ENCODE peak calls at places on chromosome 1, in six cellular contexts. P is activated naive CD4-positive, alpha-beta T cell; N is CD4-positive, CD25-positive, alpha-beta regulatory T cell; L is SK-N-SH; W is bronchial epithelial cell; S is ELR. O is an unnamed sample.

GRCh38 chr1:11286735-11287410 is 13.9 kb downstream of the UBIAD1 start:
- DNase-seq in S (no peak), L (no peak), N (no peak), W (no peak), P (no peak), O (no peak)

GRCh38 chr1:169601096-169601881 is 15.0 kb upstream of the F5 start:
- DNase-seq in W (peak), S (peak), L (peak), P (no peak), N (peak), O (peak)

GRCh38 chr1:4107291-4107690 is 207.2 kb upstream of the C1orf174 start:
- DNase-seq in P (no peak), W (no peak), S (no peak), L (no peak), N (no peak), O (no peak)

GRCh38 chr1:40532844-40533424 is 1.5 kb downstream of the ZNF684 start:
- DNase-seq in W (peak), P (no peak), L (peak), S (peak), N (peak), O (peak)

GRCh38 chr1:101027194-101027772 is 1.7 kb upstream of the DPH5 start:
- DNase-seq in N (no peak), W (no peak), S (no peak), L (no peak), P (no peak), O (no peak)

GRCh38 chr1:32044246-32044645 is 28.5 kb upstream of the TMEM39B start:
- DNase-seq in S (no peak), L (no peak), P (no peak), W (no peak), N (no peak), O (no peak)

GRCh38 chr1:185008746-185009360 is 34.5 kb upstream of the NIBAN1 start:
- DNase-seq in P (no peak), L (peak), N (no peak), W (no peak), S (no peak), O (no peak)

GRCh38 chr1:6466023-6466422 is at the start of gene TNFRSF25:
- DNase-seq in W (no peak), L (no peak), P (no peak), S (no peak), N (peak), O (no peak)

GRCh38 chr1:223872308-223872878 is 26.6 kb upstream of the TP53BP2 start:
- DNase-seq in L (no peak), N (no peak), W (no peak), P (no peak), S (no peak), O (no peak)

GRCh38 chr1:157585984-157586383 is 11.9 kb downstream of the FCRL4 start:
- DNase-seq in L (no peak), P (no peak), W (no peak), N (no peak), S (no peak), O (no peak)

GRCh38 chr1:68346192-68346808 is 103.5 kb downstream of the RPE65 start:
- DNase-seq in W (peak), L (peak), P (no peak), S (peak), N (peak), O (peak)

GRCh38 chr1:227469708-227470107 is 93.6 kb upstream of the ZNF678 start:
- DNase-seq in S (no peak), P (no peak), W (no peak), L (no peak), N (no peak), O (no peak)

GRCh38 chr1:52234708-52235107 is 92.8 kb downstream of the ZFYVE9 start:
- DNase-seq in N (no peak), L (no peak), S (peak), W (peak), P (no peak), O (no peak)

GRCh38 chr1:81547261-81547911 is 253.3 kb upstream of the ADGRL2 start:
- DNase-seq in W (no peak), S (no peak), N (no peak), L (no peak), P (no peak), O (no peak)

GRCh38 chr1:165364432-165365133 is 8.1 kb upstream of the LMX1A start:
- DNase-seq in L (no peak), N (no peak), W (peak), S (peak), P (no peak), O (peak)

GRCh38 chr1:21492171-21492625 is 17.0 kb upstream of the ALPL start:
- DNase-seq in L (no peak), W (no peak), N (no peak), S (no peak), P (no peak), O (no peak)

GRCh38 chr1:68317543-68317942 is 85.2 kb upstream of the WLS start:
- DNase-seq in P (no peak), N (no peak), L (no peak), S (no peak), W (no peak), O (no peak)

GRCh38 chr1:27405074-27405473 is 12.7 kb downstream of the GPR3 start:
- DNase-seq in S (no peak), L (no peak), P (no peak), W (no peak), N (no peak), O (no peak)

GRCh38 chr1:63674238-63674864 is 81.1 kb downstream of the PGM1 start:
- DNase-seq in N (peak), P (no peak), W (peak), L (peak), S (peak), O (peak)

GRCh38 chr1:16307222-16307621 is 45.1 kb downstream of the FBXO42 start:
- DNase-seq in S (no peak), L (no peak), P (no peak), N (no peak), W (no peak), O (no peak)

GRCh38 chr1:231165371-231165770 is 3.5 kb downstream of the TRIM67 start:
- DNase-seq in P (no peak), W (peak), S (peak), N (no peak), L (no peak), O (no peak)

GRCh38 chr1:58143972-58144752 is 402.4 kb downstream of the OMA1 start:
- DNase-seq in S (no peak), W (no peak), L (peak), P (no peak), N (no peak), O (no peak)

GRCh38 chr1:3914331-3914851 is 14.3 kb upstream of the C1orf174 start:
- DNase-seq in W (no peak), P (no peak), N (no peak), L (no peak), S (no peak), O (no peak)

GRCh38 chr1:210217482-210217881 is 15.1 kb upstream of the SERTAD4 start:
- DNase-seq in L (no peak), P (no peak), N (no peak), S (no peak), W (no peak), O (no peak)

GRCh38 chr1:111570781-111571181 is 48.8 kb upstream of the RAP1A start:
- DNase-seq in L (no peak), W (peak), N (peak), S (peak), P (no peak), O (peak)

GRCh38 chr1:35809156-35810095 is 1.6 kb downstream of the AGO4 start:
- DNase-seq in W (peak), N (no peak), P (no peak), L (no peak), S (no peak), O (no peak)

GRCh38 chr1:214280386-214281029 is 451 bp upstream of the SMYD2 start:
- DNase-seq in S (peak), P (no peak), W (peak), L (peak), N (peak), O (peak)

GRCh38 chr1:208203127-208203847 is 40.9 kb downstream of the PLXNA2 start:
- DNase-seq in W (peak), S (peak), L (no peak), P (no peak), N (no peak), O (peak)

GRCh38 chr1:7366955-7367665 is 404.0 kb upstream of the VAMP3 start:
- DNase-seq in L (no peak), N (no peak), P (no peak), S (no peak), W (no peak), O (no peak)

GRCh38 chr1:244234009-244234643 is 183.0 kb downstream of the ZBTB18 start:
- DNase-seq in P (no peak), S (no peak), L (no peak), N (peak), W (peak), O (no peak)

GRCh38 chr1:17875882-17876280 is 120.7 kb downstream of the ACTL8 start:
- DNase-seq in W (no peak), S (peak), N (no peak), L (no peak), P (no peak), O (peak)

GRCh38 chr1:21869620-21870121 is 57.6 kb downstream of the LDLRAD2 start:
- DNase-seq in P (no peak), W (peak), L (peak), S (peak), N (no peak), O (peak)

GRCh38 chr1:160189649-160190625 is at the start of gene CASQ1:
- DNase-seq in W (peak), S (peak), P (no peak), N (no peak), L (no peak), O (peak)

GRCh38 chr1:23394664-23395063 is 25.0 kb upstream of the ZNF436 start:
- DNase-seq in N (no peak), W (no peak), P (no peak), L (peak), S (peak), O (peak)

GRCh38 chr1:63663873-63664272 is 70.7 kb downstream of the PGM1 start:
- DNase-seq in N (no peak), P (no peak), S (peak), L (no peak), W (no peak), O (peak)

GRCh38 chr1:168470821-168471473 is 72.8 kb downstream of the XCL2 start:
- DNase-seq in W (peak), L (no peak), S (peak), N (peak), P (no peak), O (peak)

GRCh38 chr1:63710776-63711175 is 63.0 kb upstream of the ROR1 start:
- DNase-seq in P (no peak), N (no peak), W (no peak), S (no peak), L (no peak), O (no peak)

O was measured in HT1080.